ENCODE peak calls at places on chromosomes 6 and 20, in six cellular contexts. One of them, this sample, is unnamed.

GRCh38 chr6:37339911-37340638 is 13.7 kb upstream of the RNF8 start:
- DNase-seq in BJ: no peak
- DNase-seq in colonic mucosa: no peak
- DNase-seq in astrocyte of the cerebellum: no peak
- DNase-seq in CD8-positive, alpha-beta T cell: no peak
- DNase-seq in mammary epithelial cell: no peak
- DNase-seq in this sample: no peak

GRCh38 chr20:59770270-59770669 is 163.2 kb downstream of the SYCP2 start:
- DNase-seq in BJ: no peak
- DNase-seq in colonic mucosa: no peak
- DNase-seq in astrocyte of the cerebellum: no peak
- DNase-seq in CD8-positive, alpha-beta T cell: no peak
- DNase-seq in mammary epithelial cell: no peak
- DNase-seq in this sample: no peak

GRCh38 chr6:169966312-169967181 is 215.1 kb downstream of the ERMARD start:
- DNase-seq in BJ: no peak
- DNase-seq in colonic mucosa: peak; percentile 11
- DNase-seq in astrocyte of the cerebellum: no peak
- DNase-seq in CD8-positive, alpha-beta T cell: no peak
- DNase-seq in mammary epithelial cell: no peak
- DNase-seq in this sample: no peak

GRCh38 chr6:143090314-143091044 is 29.8 kb downstream of the AIG1 start:
- DNase-seq in BJ: no peak
- DNase-seq in colonic mucosa: no peak
- DNase-seq in astrocyte of the cerebellum: no peak
- DNase-seq in CD8-positive, alpha-beta T cell: no peak
- DNase-seq in mammary epithelial cell: no peak
- DNase-seq in this sample: no peak

GRCh38 chr6:44921787-44922186 is 406.3 kb upstream of the RUNX2 start:
- DNase-seq in BJ: no peak
- DNase-seq in colonic mucosa: no peak
- DNase-seq in astrocyte of the cerebellum: no peak
- DNase-seq in CD8-positive, alpha-beta T cell: no peak
- DNase-seq in mammary epithelial cell: peak; percentile 3
- DNase-seq in this sample: no peak

GRCh38 chr6:39558791-39559190 is 166.4 kb downstream of the KIF6 start:
- DNase-seq in BJ: no peak
- DNase-seq in colonic mucosa: no peak
- DNase-seq in astrocyte of the cerebellum: no peak
- DNase-seq in CD8-positive, alpha-beta T cell: no peak
- DNase-seq in mammary epithelial cell: no peak
- DNase-seq in this sample: no peak

GRCh38 chr6:12051861-12052368 is 39.8 kb downstream of the HIVEP1 start:
- DNase-seq in BJ: no peak
- DNase-seq in colonic mucosa: no peak
- DNase-seq in astrocyte of the cerebellum: peak; percentile 49
- DNase-seq in CD8-positive, alpha-beta T cell: peak; percentile 48
- DNase-seq in mammary epithelial cell: no peak
- DNase-seq in this sample: no peak

GRCh38 chr6:103210686-103211085 is 1649.0 kb downstream of the HACE1 start:
- DNase-seq in BJ: no peak
- DNase-seq in colonic mucosa: no peak
- DNase-seq in astrocyte of the cerebellum: no peak
- DNase-seq in CD8-positive, alpha-beta T cell: no peak
- DNase-seq in mammary epithelial cell: no peak
- DNase-seq in this sample: no peak

GRCh38 chr6:17493286-17493685 is 99.9 kb downstream of the CAP2 start:
- DNase-seq in BJ: no peak
- DNase-seq in colonic mucosa: no peak
- DNase-seq in astrocyte of the cerebellum: peak; percentile 84
- DNase-seq in CD8-positive, alpha-beta T cell: no peak
- DNase-seq in mammary epithelial cell: peak; percentile 18
- DNase-seq in this sample: no peak

GRCh38 chr20:3857405-3857804 is 10.8 kb downstream of the MAVS start:
- DNase-seq in BJ: no peak
- DNase-seq in colonic mucosa: no peak
- DNase-seq in astrocyte of the cerebellum: no peak
- DNase-seq in CD8-positive, alpha-beta T cell: no peak
- DNase-seq in mammary epithelial cell: no peak
- DNase-seq in this sample: no peak

GRCh38 chr6:131400054-131400781 is 172.8 kb upstream of the ARG1 start:
- DNase-seq in BJ: peak; percentile 59
- DNase-seq in colonic mucosa: no peak
- DNase-seq in astrocyte of the cerebellum: peak; percentile 26
- DNase-seq in CD8-positive, alpha-beta T cell: no peak
- DNase-seq in mammary epithelial cell: peak; percentile 93
- DNase-seq in this sample: no peak

GRCh38 chr20:40687384-40688128 is 1.5 kb downstream of the MAFB start:
- DNase-seq in BJ: no peak
- DNase-seq in colonic mucosa: no peak
- DNase-seq in astrocyte of the cerebellum: no peak
- DNase-seq in CD8-positive, alpha-beta T cell: no peak
- DNase-seq in mammary epithelial cell: peak; percentile 47
- DNase-seq in this sample: peak; percentile 47

GRCh38 chr6:89690944-89691324 is 52.4 kb upstream of the LYRM2 start:
- DNase-seq in BJ: no peak
- DNase-seq in colonic mucosa: no peak
- DNase-seq in astrocyte of the cerebellum: no peak
- DNase-seq in CD8-positive, alpha-beta T cell: no peak
- DNase-seq in mammary epithelial cell: no peak
- DNase-seq in this sample: no peak

GRCh38 chr20:35849726-35850125 is 77.9 kb downstream of the PHF20 start:
- DNase-seq in BJ: no peak
- DNase-seq in colonic mucosa: no peak
- DNase-seq in astrocyte of the cerebellum: no peak
- DNase-seq in CD8-positive, alpha-beta T cell: no peak
- DNase-seq in mammary epithelial cell: no peak
- DNase-seq in this sample: no peak

GRCh38 chr20:1636621-1637020 is 16.8 kb upstream of the SIRPB1 start:
- DNase-seq in BJ: no peak
- DNase-seq in colonic mucosa: no peak
- DNase-seq in astrocyte of the cerebellum: no peak
- DNase-seq in CD8-positive, alpha-beta T cell: no peak
- DNase-seq in mammary epithelial cell: no peak
- DNase-seq in this sample: no peak

GRCh38 chr20:34475979-34476736 is 40.1 kb upstream of the DYNLRB1 start:
- DNase-seq in BJ: no peak
- DNase-seq in colonic mucosa: peak; percentile 37
- DNase-seq in astrocyte of the cerebellum: no peak
- DNase-seq in CD8-positive, alpha-beta T cell: peak; percentile 36
- DNase-seq in mammary epithelial cell: no peak
- DNase-seq in this sample: peak; percentile 19

GRCh38 chr6:91879346-91879995 is 1292.6 kb upstream of the MAP3K7 start:
- DNase-seq in BJ: no peak
- DNase-seq in colonic mucosa: no peak
- DNase-seq in astrocyte of the cerebellum: no peak
- DNase-seq in CD8-positive, alpha-beta T cell: no peak
- DNase-seq in mammary epithelial cell: no peak
- DNase-seq in this sample: no peak

GRCh38 chr6:43712590-43712989 is 25.0 kb upstream of the MRPS18A start:
- DNase-seq in BJ: no peak
- DNase-seq in colonic mucosa: no peak
- DNase-seq in astrocyte of the cerebellum: no peak
- DNase-seq in CD8-positive, alpha-beta T cell: no peak
- DNase-seq in mammary epithelial cell: no peak
- DNase-seq in this sample: no peak

GRCh38 chr6:154995241-154996162 is at the start of gene TIAM2:
- DNase-seq in BJ: no peak
- DNase-seq in colonic mucosa: no peak
- DNase-seq in astrocyte of the cerebellum: no peak
- DNase-seq in CD8-positive, alpha-beta T cell: no peak
- DNase-seq in mammary epithelial cell: no peak
- DNase-seq in this sample: peak; percentile 45

DNA sequence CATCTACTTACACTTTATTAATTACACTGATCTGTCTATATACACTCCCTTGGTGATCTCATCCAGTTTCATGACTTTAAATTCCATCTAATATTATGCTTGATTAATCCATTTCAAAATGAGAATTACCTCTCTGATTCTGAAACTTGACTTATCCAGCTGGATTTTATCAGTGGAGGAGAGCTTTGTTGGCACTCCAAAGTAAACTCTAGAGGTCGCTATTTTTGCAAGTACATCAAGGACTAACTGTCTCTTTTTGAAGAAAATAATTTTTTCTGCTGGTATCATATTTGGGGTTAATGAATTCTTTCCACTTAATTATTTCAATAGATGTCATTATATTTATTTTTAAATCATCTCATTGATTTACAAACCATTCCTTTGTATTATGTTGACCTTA is 630.3 kb upstream of the MAN1A1 start:
- DNase-seq in BJ: no peak
- DNase-seq in colonic mucosa: no peak
- DNase-seq in astrocyte of the cerebellum: no peak
- DNase-seq in CD8-positive, alpha-beta T cell: no peak
- DNase-seq in mammary epithelial cell: no peak
- DNase-seq in this sample: no peak
- TF ChIP-seq CTCF in BJ: no peak
- TF ChIP-seq CTCF in colonic mucosa: no peak
- TF ChIP-seq CTCF in astrocyte of the cerebellum: peak; percentile 39
- TF ChIP-seq CTCF in CD8-positive, alpha-beta T cell: no peak
- TF ChIP-seq CTCF in mammary epithelial cell: peak; percentile 56
- TF ChIP-seq CTCF in this sample: peak; percentile 52

GRCh38 chr20:17968366-17969275 is at the start of the genes MGME1 and SNX5:
- DNase-seq in BJ: peak; percentile 95
- DNase-seq in colonic mucosa: peak; percentile 99
- DNase-seq in astrocyte of the cerebellum: peak; percentile 99
- DNase-seq in CD8-positive, alpha-beta T cell: peak; percentile 98
- DNase-seq in mammary epithelial cell: peak; percentile 99
- DNase-seq in this sample: peak; percentile 98

GRCh38 chr20:17969884-17970409 is 1.1 kb downstream of the MGME1 start:
- DNase-seq in BJ: no peak
- DNase-seq in colonic mucosa: peak; percentile 60
- DNase-seq in astrocyte of the cerebellum: no peak
- DNase-seq in CD8-positive, alpha-beta T cell: peak; percentile 18
- DNase-seq in mammary epithelial cell: peak; percentile 55
- DNase-seq in this sample: peak; percentile 9

GRCh38 chr20:17967595-17968365 is 814 bp downstream of the SNX5 start:
- DNase-seq in BJ: no peak
- DNase-seq in colonic mucosa: peak; percentile 49
- DNase-seq in astrocyte of the cerebellum: no peak
- DNase-seq in CD8-positive, alpha-beta T cell: no peak
- DNase-seq in mammary epithelial cell: peak; percentile 28
- DNase-seq in this sample: no peak

GRCh38 chr20:17971571-17972013 is 2.8 kb downstream of the MGME1 start:
- DNase-seq in BJ: no peak
- DNase-seq in colonic mucosa: no peak
- DNase-seq in astrocyte of the cerebellum: no peak
- DNase-seq in CD8-positive, alpha-beta T cell: no peak
- DNase-seq in mammary epithelial cell: peak; percentile 40
- DNase-seq in this sample: no peak

GRCh38 chr20:17969276-17969883 is 562 bp downstream of the MGME1 start:
- DNase-seq in BJ: no peak
- DNase-seq in colonic mucosa: peak; percentile 63
- DNase-seq in astrocyte of the cerebellum: no peak
- DNase-seq in CD8-positive, alpha-beta T cell: peak; percentile 26
- DNase-seq in mammary epithelial cell: peak; percentile 56
- DNase-seq in this sample: peak; percentile 33
- TF ChIP-seq CTCF in BJ: no peak
- TF ChIP-seq CTCF in colonic mucosa: no peak
- TF ChIP-seq CTCF in astrocyte of the cerebellum: no peak
- TF ChIP-seq CTCF in CD8-positive, alpha-beta T cell: no peak
- TF ChIP-seq CTCF in mammary epithelial cell: no peak
- TF ChIP-seq CTCF in this sample: no peak

DNA sequence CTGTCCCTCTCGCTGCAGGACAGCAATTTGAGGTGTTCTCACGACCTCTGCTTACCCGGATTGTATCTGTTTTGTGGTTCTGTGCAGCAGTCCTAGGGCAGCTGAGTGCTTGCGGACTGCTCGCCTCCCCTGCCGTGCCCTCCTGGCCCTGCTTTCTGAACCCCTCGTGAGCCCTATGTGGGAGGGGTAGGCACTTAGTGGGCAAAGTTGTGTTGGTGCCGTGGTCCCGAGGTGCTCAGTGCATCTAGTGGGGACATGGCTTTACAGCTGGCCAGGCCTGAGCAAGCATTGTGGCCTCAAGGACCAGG is 5.2 kb downstream of the TMEM181 start:
- DNase-seq in BJ: no peak
- DNase-seq in colonic mucosa: no peak
- DNase-seq in astrocyte of the cerebellum: no peak
- DNase-seq in CD8-positive, alpha-beta T cell: no peak
- DNase-seq in mammary epithelial cell: no peak
- DNase-seq in this sample: no peak
- TF ChIP-seq CTCF in BJ: no peak
- TF ChIP-seq CTCF in colonic mucosa: no peak
- TF ChIP-seq CTCF in astrocyte of the cerebellum: no peak
- TF ChIP-seq CTCF in CD8-positive, alpha-beta T cell: no peak
- TF ChIP-seq CTCF in mammary epithelial cell: no peak
- TF ChIP-seq CTCF in this sample: no peak

GRCh38 chr20:43515628-43516027 is 8.1 kb downstream of the L3MBTL1 start:
- DNase-seq in BJ: no peak
- DNase-seq in colonic mucosa: no peak
- DNase-seq in astrocyte of the cerebellum: no peak
- DNase-seq in CD8-positive, alpha-beta T cell: no peak
- DNase-seq in mammary epithelial cell: no peak
- DNase-seq in this sample: no peak

GRCh38 chr20:43516251-43516824 is 8.8 kb downstream of the L3MBTL1 start:
- DNase-seq in BJ: no peak
- DNase-seq in colonic mucosa: no peak
- DNase-seq in astrocyte of the cerebellum: no peak
- DNase-seq in CD8-positive, alpha-beta T cell: no peak
- DNase-seq in mammary epithelial cell: no peak
- DNase-seq in this sample: no peak

GRCh38 chr20:43513298-43514061 is 6.0 kb downstream of the L3MBTL1 start:
- DNase-seq in BJ: no peak
- DNase-seq in colonic mucosa: no peak
- DNase-seq in astrocyte of the cerebellum: no peak
- DNase-seq in CD8-positive, alpha-beta T cell: peak; percentile 5
- DNase-seq in mammary epithelial cell: no peak
- DNase-seq in this sample: no peak

GRCh38 chr20:43511879-43512278 is 4.4 kb downstream of the L3MBTL1 start:
- DNase-seq in BJ: no peak
- DNase-seq in colonic mucosa: no peak
- DNase-seq in astrocyte of the cerebellum: no peak
- DNase-seq in CD8-positive, alpha-beta T cell: no peak
- DNase-seq in mammary epithelial cell: no peak
- DNase-seq in this sample: no peak

DNA sequence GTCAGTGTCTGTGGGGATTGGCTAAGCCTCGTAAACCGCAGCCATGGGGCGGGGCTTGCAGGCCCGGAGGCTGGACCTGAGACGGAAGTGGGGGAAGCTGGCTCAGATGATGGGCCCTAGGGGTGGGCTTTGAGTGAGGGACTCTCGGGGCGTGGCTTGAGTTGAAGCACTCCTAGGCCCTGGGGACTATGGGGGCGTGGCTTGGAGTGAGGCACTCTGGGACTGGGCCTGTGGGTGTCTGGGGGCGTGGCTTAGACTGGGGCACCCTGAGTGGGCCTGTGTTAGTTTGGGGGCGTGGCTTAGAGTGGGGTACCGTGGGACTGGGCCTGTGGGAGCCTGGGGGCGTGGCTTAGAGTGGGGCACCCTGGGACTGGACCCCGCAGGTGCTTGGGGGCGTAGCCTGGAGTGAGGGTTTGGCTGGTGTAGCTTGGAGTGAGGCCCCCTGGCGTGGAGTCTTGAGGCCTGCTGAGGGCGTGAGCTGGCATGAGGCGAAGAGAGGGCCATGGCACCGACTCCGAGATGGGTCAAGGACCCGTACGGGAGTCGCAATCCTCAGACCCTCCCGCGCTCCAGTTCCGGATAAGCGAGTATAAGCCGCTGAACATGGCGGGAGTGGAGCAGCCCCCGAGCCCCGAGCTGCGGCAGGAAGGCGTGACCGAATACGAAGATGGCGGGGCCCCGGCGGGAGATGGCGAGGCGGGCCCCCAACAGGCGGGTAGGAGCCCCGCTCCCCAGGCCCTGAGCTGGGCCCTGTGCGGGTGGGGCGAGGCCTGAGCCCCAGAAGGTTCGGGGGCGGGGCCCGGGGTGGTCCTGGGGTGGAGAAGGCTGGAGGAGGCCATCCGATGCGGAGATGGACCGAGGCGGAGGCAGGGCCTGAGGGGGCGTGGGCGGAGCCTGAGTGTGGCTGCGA is 6.8 kb downstream of the L3MBTL1 start:
- DNase-seq in BJ: peak; percentile 93
- DNase-seq in colonic mucosa: peak; percentile 97
- DNase-seq in astrocyte of the cerebellum: peak; percentile 96
- DNase-seq in CD8-positive, alpha-beta T cell: peak; percentile 89
- DNase-seq in mammary epithelial cell: peak; percentile 94
- DNase-seq in this sample: peak; percentile 91
- TF ChIP-seq CTCF in BJ: peak; percentile 43
- TF ChIP-seq CTCF in colonic mucosa: no peak
- TF ChIP-seq CTCF in astrocyte of the cerebellum: no peak
- TF ChIP-seq CTCF in CD8-positive, alpha-beta T cell: no peak
- TF ChIP-seq CTCF in mammary epithelial cell: no peak
- TF ChIP-seq CTCF in this sample: no peak

This sample was measured in endothelial cell.